ENCODE peak calls at places on chromosomes 4 and X, in four cellular contexts. S is mesendoderm, Z is neuronal stem cell, Y is IMR-90. I is an unnamed sample.
A peak's percentile ranks its signal among the peaks of the same experiment; 100 is the strongest.

GRCh38 chrX:71910526-71911022 is at the start of gene NHSL2:
- DNase-seq in S (peak; percentile 66), Z (peak; percentile 37), Y (peak; percentile 6), I (peak; percentile 67)

GRCh38 chrX:76433219-76433618 is 5.7 kb downstream of the MAGEE1 start:
- DNase-seq in S (no peak), Z (no peak), Y (no peak), I (no peak)

GRCh38 chr4:48375651-48376291 is 34.4 kb downstream of the SLAIN2 start:
- DNase-seq in S (no peak), Z (no peak), Y (peak; percentile 96), I (no peak)

GRCh38 chrX:10761447-10761846 is 141.1 kb upstream of the MID1 start:
- DNase-seq in S (no peak), Z (no peak), Y (no peak), I (no peak)

GRCh38 chr4:136505020-136505419 is 1027.3 kb downstream of the PCDH18 start:
- DNase-seq in S (peak; percentile 24), Z (no peak), Y (no peak), I (no peak)

GRCh38 chr4:140103676-140104075 is 50.3 kb downstream of the MAML3 start:
- DNase-seq in S (no peak), Z (no peak), Y (peak; percentile 62), I (no peak)

GRCh38 chrX:22124098-22124497 is 92.0 kb downstream of the PHEX start:
- DNase-seq in S (no peak), Z (no peak), Y (no peak), I (no peak)

GRCh38 chr4:39528056-39528465 is 822 bp upstream of the UGDH start:
- DNase-seq in S (no peak), Z (no peak), Y (peak; percentile 82), I (no peak)

GRCh38 chr4:169934794-169935400 is 91.3 kb downstream of the MFAP3L start:
- DNase-seq in S (peak; percentile 96), Z (peak; percentile 51), Y (no peak), I (no peak)

GRCh38 chr4:128287871-128288688 is 467 bp upstream of the PGRMC2 start:
- DNase-seq in S (peak; percentile 99), Z (peak; percentile 99), Y (peak; percentile 99), I (peak; percentile 98)
- H2BK15ac ChIP-seq in S (no peak overlapping the region), Z (no peak overlapping the region), Y (peak overlapping the region; percentile 94), I (no peak overlapping the region)

GRCh38 chrX:40176256-40176978 is 78.7 kb upstream of the BCOR start:
- DNase-seq in S (peak; percentile 21), Z (no peak), Y (no peak), I (peak; percentile 56)

GRCh38 chrX:40174594-40175415 is 77.0 kb upstream of the BCOR start:
- DNase-seq in S (peak; percentile 69), Z (no peak), Y (no peak), I (peak; percentile 75)

GRCh38 chrX:40173662-40174593 is 76.2 kb upstream of the BCOR start:
- DNase-seq in S (peak; percentile 40), Z (no peak), Y (no peak), I (peak; percentile 68)

GRCh38 chrX:40176979-40177430 is 79.2 kb upstream of the BCOR start:
- DNase-seq in S (peak; percentile 44), Z (no peak), Y (no peak), I (peak; percentile 52)

DNA sequence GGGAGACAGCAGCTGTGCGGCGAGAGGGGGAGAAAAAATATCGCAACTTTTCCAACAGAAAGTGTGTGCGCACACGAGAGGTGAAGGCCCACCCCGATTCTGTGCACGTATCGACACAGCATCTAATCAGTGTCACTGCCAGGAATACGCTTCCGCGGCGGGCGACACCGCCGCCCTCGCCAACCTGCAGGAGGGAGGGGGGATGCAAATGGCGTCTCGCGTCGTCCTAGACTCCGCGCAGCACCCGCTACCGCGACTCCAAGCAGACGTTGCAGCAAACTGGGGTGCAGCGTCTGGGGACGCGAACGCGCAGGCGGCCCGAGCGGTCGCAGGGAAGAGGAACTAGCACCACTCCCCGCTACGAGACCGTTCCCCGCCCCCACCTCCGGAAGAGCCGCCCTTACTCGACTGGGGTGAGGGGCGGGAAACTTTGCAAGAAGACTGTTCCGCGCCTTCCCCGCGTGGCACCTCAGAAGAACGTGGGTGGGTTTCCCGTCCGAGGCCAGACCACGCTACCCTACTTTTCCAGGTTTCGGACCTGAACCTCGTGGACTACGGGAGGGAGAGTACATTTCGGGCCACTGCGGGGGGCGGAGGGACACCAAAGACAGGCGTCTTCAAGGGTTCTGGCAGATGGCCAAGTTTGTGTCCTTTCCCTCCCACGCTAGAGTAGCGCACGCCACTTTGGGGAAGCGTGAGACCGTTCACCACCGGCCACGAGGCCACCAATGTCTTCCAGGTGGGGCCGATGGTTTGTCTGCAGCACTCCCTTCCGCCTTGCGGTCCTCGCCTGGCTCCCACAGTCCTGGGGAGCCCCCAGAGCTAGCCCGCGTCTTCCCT is 77.9 kb upstream of the BCOR start:
- DNase-seq in S (peak; percentile 71), Z (no peak), Y (no peak), I (peak; percentile 69)
- H2BK15ac ChIP-seq in S (no peak overlapping the region), Z (peak overlapping the region; percentile 49), Y (no peak overlapping the region), I (no peak overlapping the region)

DNA sequence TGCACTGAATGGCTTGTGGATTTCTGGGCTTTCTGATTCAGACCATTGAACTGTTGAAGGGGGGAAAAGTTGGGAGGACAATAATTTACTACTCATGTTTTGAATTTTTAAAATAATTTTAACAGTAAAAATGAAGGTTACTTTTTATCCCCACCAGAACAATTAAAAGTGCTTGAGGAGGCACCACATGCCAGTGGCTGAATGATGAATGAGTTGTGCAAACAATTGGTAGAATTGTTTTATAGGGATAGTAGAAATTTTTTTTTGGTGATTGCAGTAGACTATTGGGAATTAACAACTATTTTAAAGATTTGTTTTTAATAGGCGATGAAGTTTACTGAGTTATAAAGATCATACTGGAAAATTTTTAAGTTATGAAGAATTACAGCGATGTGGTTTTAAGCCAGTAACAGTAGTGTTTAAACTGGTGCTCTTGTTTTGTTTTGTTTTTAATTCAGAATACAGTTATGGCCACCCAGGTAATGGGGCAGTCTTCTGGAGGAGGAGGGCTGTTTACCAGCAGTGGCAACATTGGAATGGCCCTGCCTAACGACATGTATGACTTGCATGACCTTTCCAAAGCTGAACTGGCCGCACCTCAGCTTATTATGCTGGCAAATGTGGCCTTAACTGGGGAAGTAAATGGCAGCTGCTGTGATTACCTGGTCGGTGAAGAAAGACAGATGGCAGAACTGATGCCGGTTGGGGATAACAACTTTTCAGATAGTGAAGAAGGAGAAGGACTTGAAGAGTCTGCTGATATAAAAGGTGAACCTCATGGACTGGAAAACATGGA is 2.7 kb downstream of the REST start:
- DNase-seq in S (peak; percentile 8), Z (no peak), Y (no peak), I (no peak)
- H2BK15ac ChIP-seq in S (no peak overlapping the region), Z (no peak overlapping the region), Y (no peak overlapping the region), I (no peak overlapping the region)

DNA sequence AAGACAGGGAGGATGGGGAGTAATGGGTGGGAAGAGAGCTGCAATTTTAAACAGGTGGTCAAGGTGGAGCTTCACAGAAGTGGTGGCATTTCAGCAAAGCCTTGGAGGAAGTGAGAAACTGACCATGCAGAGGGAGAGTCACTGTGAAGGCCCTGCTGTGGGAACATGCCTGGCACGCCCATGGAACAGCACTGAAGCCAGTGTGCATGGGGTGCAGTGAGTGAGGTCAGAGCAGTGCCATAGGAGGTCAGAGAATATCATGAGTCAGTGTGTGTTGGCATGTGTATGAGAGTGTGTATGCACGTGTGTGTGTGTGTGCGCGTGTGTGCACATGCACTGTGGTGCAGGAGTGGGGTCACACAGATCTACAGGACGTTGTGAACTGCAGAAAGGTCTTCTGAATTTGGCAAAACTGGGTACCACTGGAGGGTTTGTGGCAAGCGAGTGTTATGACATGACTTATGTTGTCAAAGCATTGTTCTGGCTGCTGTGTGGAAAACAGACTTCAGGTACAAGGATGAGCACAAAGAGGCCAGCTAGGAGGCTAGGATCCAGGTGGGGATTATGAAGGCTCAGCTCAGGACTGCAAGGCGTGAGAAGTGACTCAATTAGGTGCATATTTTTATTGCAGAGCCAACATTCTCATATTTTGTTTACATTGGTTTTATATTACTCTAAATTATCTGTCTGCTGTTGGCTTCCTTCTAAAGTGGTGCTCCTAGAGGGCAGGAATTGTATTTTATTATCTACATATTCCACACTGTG is 34.0 kb downstream of the ZNF827 start:
- DNase-seq in S (no peak), Z (no peak), Y (peak; percentile 8), I (no peak)
- H2BK15ac ChIP-seq in S (no peak overlapping the region), Z (no peak overlapping the region), Y (no peak overlapping the region), I (no peak overlapping the region)

GRCh38 chr4:17614416-17615299 is at the start of gene MED28:
- DNase-seq in S (peak; percentile 97), Z (peak; percentile 93), Y (peak; percentile 95), I (peak; percentile 94)
- H2BK15ac ChIP-seq in S (no peak within 1 kb of the TSS), Z (no peak within 1 kb of the TSS), Y (peak within 1 kb of the TSS; percentile 30), I (no peak within 1 kb of the TSS)

DNA sequence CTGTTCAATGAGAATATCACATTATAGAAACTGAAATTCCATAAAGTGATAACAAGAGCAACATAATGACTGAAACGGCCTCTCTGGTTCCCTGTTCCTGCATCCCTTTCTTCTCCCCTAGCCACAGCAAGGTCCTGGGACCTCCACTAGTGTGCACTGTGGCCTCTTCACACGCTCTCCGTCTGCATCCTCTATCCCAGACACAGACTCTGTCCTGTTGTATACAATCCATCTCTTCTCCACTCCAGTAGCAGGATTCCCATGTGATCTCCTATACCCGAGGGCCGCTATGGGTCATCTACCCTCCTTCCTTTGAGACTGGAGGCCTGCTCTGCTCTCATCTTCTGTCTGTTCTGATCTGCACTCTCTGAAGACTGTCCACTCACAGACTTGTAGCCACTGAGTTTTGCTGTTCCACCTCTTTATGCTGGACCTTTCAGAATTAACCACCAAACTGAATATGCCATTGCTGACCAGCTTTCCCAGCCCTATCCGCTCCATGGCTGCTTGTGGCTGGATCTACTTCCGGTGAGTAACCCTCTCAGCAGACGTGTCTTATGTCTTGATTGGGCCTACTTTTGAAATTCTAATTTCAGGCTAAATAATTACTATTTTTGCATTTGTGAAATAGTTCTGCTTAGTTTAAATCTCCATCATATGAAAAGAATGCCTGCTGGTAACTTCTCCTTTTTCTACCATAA is 105.1 kb upstream of the NAP1L5 start:
- DNase-seq in S (no peak), Z (no peak), Y (peak; percentile 34), I (no peak)
- H2BK15ac ChIP-seq in S (no peak overlapping the region), Z (no peak overlapping the region), Y (peak overlapping the region; percentile 72), I (no peak overlapping the region)

GRCh38 chrX:126064901-126065541 is 101.1 kb downstream of the DCAF12L2 start:
- DNase-seq in S (no peak), Z (no peak), Y (no peak), I (peak; percentile 19)

GRCh38 chrX:126063984-126064383 is 102.1 kb downstream of the DCAF12L2 start:
- DNase-seq in S (no peak), Z (no peak), Y (no peak), I (no peak)

DNA sequence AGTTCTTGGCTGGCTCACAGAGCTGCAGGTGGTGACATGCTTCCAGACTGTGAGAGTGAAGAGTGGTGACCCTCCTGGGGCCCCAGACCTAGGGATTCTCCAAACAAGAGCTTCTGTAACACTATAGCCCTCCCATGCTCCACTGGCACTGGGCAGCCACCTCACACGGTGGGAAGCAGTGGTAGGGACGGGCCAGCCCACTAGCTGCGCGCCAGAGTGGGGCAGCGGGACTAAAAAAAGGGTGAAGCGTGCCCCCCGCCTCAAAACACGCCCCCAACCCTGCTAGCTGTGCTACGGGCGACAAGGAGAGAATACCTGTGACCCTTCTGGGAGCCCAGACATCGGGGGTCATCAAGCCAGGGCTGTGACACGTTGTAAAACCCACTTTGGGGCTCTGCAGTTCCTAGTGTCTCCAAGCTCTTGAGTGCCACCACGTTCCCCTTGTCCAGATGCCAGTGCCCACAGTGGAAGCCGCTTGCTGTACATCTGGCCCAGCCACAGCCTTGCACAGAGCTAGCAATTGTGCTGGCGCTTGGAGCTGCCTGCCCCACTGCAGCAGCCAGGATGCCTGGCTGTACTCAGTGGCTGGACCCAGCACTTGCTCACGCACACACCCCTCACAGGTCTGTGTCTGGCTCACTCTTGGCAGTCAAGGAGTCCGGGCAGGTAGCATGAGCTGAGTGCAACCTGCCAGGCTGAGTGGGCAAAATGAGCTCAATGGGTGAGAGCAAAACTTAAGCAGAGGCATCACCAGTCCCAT is 100.0 kb downstream of the DCAF12L2 start:
- DNase-seq in S (no peak), Z (no peak), Y (no peak), I (no peak)
- H2BK15ac ChIP-seq in S (no peak overlapping the region), Z (no peak overlapping the region), Y (no peak overlapping the region), I (no peak overlapping the region)

GRCh38 chr4:177393236-177393635 is 49.0 kb downstream of the AGA start:
- DNase-seq in S (no peak), Z (no peak), Y (no peak), I (no peak)
- H2BK15ac ChIP-seq in S (no peak overlapping the region), Z (no peak overlapping the region), Y (no peak overlapping the region), I (no peak overlapping the region)

I was measured in H9.